ENCODE peak calls at places on chromosomes 1 and 21, in four cellular contexts. L is naive thymus-derived CD8-positive, alpha-beta T cell; C is fibroblast of the conjunctiva; D is NCI-H2081. N is an unnamed sample.

GRCh38 chr1:112905420-112906154 is 50.4 kb downstream of the SLC16A1 start:
- DNase-seq in D (peak), C (no peak), L (no peak), N (no peak)

GRCh38 chr1:944341-945325 is 14.4 kb downstream of the NOC2L start:
- DNase-seq in L (no peak), D (no peak), C (no peak), N (no peak)

GRCh38 chr1:19395678-19396192 is 83.6 kb downstream of the SLC66A1 start:
- DNase-seq in C (no peak), L (no peak), D (no peak), N (no peak)

GRCh38 chr1:6962956-6963915 is 178.0 kb downstream of the CAMTA1 start:
- DNase-seq in L (peak), C (no peak), D (no peak), N (no peak)

GRCh38 chr1:65791860-65792670 is 630 bp upstream of the PDE4B start:
- DNase-seq in D (no peak), C (no peak), L (no peak), N (no peak)

GRCh38 chr21:37065561-37066177 is 7.2 kb downstream of the PIGP start:
- DNase-seq in L (no peak), D (no peak), C (no peak), N (no peak)

GRCh38 chr21:36902793-36903192 is 63.7 kb downstream of the HLCS start:
- DNase-seq in C (no peak), L (no peak), D (no peak), N (no peak)

GRCh38 chr1:165222580-165222979 is 133.9 kb downstream of the LMX1A start:
- DNase-seq in D (no peak), C (no peak), L (no peak), N (no peak)

GRCh38 chr1:152111515-152111968 is 3.7 kb downstream of the TCHH start:
- DNase-seq in C (no peak), D (no peak), L (no peak), N (no peak)

GRCh38 chr1:3066250-3066711 is 2.7 kb upstream of the PRDM16 start:
- DNase-seq in L (no peak), C (no peak), D (no peak), N (peak)

GRCh38 chr1:77375990-77376389 is 94.2 kb downstream of the AK5 start:
- DNase-seq in C (no peak), L (no peak), D (no peak), N (no peak)

GRCh38 chr1:20410555-20410954 is 75.5 kb downstream of the CAMK2N1 start:
- DNase-seq in L (no peak), D (no peak), C (no peak), N (no peak)

GRCh38 chr1:25476186-25477097 is 45.7 kb downstream of the MACO1 start:
- DNase-seq in C (no peak), D (no peak), L (no peak), N (no peak)

GRCh38 chr1:26472901-26473845 is 933 bp downstream of the HMGN2 start:
- DNase-seq in L (peak), C (peak), D (peak), N (peak)

GRCh38 chr1:103107696-103108524 is at the start of gene COL11A1:
- DNase-seq in D (no peak), L (no peak), C (no peak), N (no peak)

GRCh38 chr1:59332221-59332620 is 35.3 kb downstream of the FGGY start:
- DNase-seq in C (no peak), D (no peak), L (no peak), N (no peak)

GRCh38 chr1:216184281-216184680 is 239.0 kb downstream of the USH2A start:
- DNase-seq in L (no peak), D (no peak), C (no peak), N (no peak)

GRCh38 chr1:8137406-8138244 is 111.5 kb upstream of the ERRFI1 start:
- DNase-seq in L (no peak), D (no peak), C (peak), N (peak)

GRCh38 chr1:55347786-55348185 is 132.6 kb upstream of the USP24 start:
- DNase-seq in C (no peak), D (no peak), L (no peak), N (no peak)

GRCh38 chr1:183568176-183569041 is 21.9 kb downstream of the NCF2 start:
- DNase-seq in L (no peak), C (no peak), D (no peak), N (no peak)

GRCh38 chr21:21897275-21897883 is 899.2 kb downstream of the NCAM2 start:
- DNase-seq in L (no peak), C (no peak), D (no peak), N (no peak)

GRCh38 chr1:17533201-17533600 is 6.3 kb upstream of the ARHGEF10L start:
- DNase-seq in D (no peak), C (no peak), L (no peak), N (no peak)

GRCh38 chr1:178055093-178055492 is 38.8 kb upstream of the RASAL2 start:
- DNase-seq in D (no peak), C (no peak), L (no peak), N (no peak)

GRCh38 chr1:206757524-206758266 is 12.9 kb upstream of the IL19 start:
- DNase-seq in L (peak), D (no peak), C (no peak), N (no peak)

N was measured in ascending aorta.